ENCODE peak calls at places on chromosomes 4 and X, in nine cellular contexts. W is anterior cingulate cortex; Z is activated T-cell treated with anti-CD3 and anti-CD28 coated beads, Interleukin-2, amount 50 U/mL, for 72 hours; T is mesenteric fat pad; H is sciatic nerve; F is psoas muscle; D is AG09309; C is hypothalamus; G is posterior cingulate gyrus. M is an unnamed sample.

GRCh38 chr4:137651128-137651527 is 118.8 kb upstream of the PCDH18 start:
- DNase-seq in F (no peak), C (no peak), T (no peak), Z (no peak), D (no peak), G (no peak), W (no peak), H (no peak), M (no peak)

GRCh38 chr4:34108456-34108855 is 2135.9 kb downstream of the ARAP2 start:
- DNase-seq in W (no peak), G (no peak), F (no peak), Z (no peak), C (no peak), H (no peak), D (peak), T (no peak), M (no peak)

GRCh38 chr4:163251204-163251603 is 81.2 kb downstream of the NPY1R start:
- DNase-seq in T (no peak), F (no peak), C (no peak), Z (no peak), H (no peak), G (no peak), D (no peak), W (no peak), M (no peak)

GRCh38 chr4:16727218-16727617 is 171.2 kb downstream of the LDB2 start:
- DNase-seq in G (no peak), T (no peak), F (no peak), C (no peak), H (no peak), D (no peak), W (no peak), Z (no peak), M (no peak)

GRCh38 chr4:119027815-119028214 is 107.8 kb upstream of the MYOZ2 start:
- DNase-seq in F (no peak), T (no peak), W (no peak), H (no peak), Z (no peak), D (no peak), G (no peak), C (no peak), M (no peak)

GRCh38 chr4:112330921-112331320 is 33.8 kb downstream of the ALPK1 start:
- DNase-seq in Z (no peak), H (no peak), T (no peak), G (no peak), F (no peak), W (no peak), D (no peak), C (no peak), M (no peak)

GRCh38 chr4:151227731-151228130 is 49.2 kb upstream of the PRSS48 start:
- DNase-seq in H (peak), Z (no peak), W (no peak), F (peak), T (no peak), G (peak), C (no peak), D (peak), M (peak)

GRCh38 chr4:127203561-127204260 is 429.0 kb upstream of the INTU start:
- DNase-seq in D (peak), C (no peak), T (no peak), H (no peak), Z (no peak), W (no peak), F (no peak), G (no peak), M (no peak)

GRCh38 chr4:122700178-122700725 is 32.3 kb upstream of the BBS12 start:
- DNase-seq in G (no peak), H (no peak), D (no peak), W (no peak), T (no peak), C (no peak), F (no peak), Z (no peak), M (no peak)

GRCh38 chrX:83446355-83446754 is 61.7 kb upstream of the POU3F4 start:
- DNase-seq in D (no peak), H (no peak), Z (no peak), T (no peak), C (no peak), W (no peak), G (no peak), F (no peak), M (no peak)

GRCh38 chrX:105645667-105646354 is 176.5 kb upstream of the NRK start:
- DNase-seq in D (no peak), T (no peak), W (no peak), C (no peak), Z (no peak), H (no peak), F (no peak), G (no peak), M (no peak)

GRCh38 chr4:124937993-124938392 is 225.5 kb upstream of the ANKRD50 start:
- DNase-seq in C (no peak), W (no peak), Z (no peak), T (no peak), H (no peak), G (no peak), D (no peak), F (no peak), M (no peak)

GRCh38 chr4:13654158-13654797 is 26.8 kb upstream of the BOD1L1 start:
- DNase-seq in G (peak), D (no peak), W (peak), F (peak), Z (peak), C (peak), H (peak), T (peak), M (peak)

GRCh38 chr4:28744066-28744465 is 1883.4 kb downstream of the STIM2 start:
- DNase-seq in D (no peak), T (no peak), W (no peak), H (no peak), C (no peak), G (no peak), F (no peak), Z (no peak), M (no peak)

GRCh38 chrX:123731987-123732678 is 719 bp downstream of the THOC2 start:
- DNase-seq in C (no peak), D (no peak), W (peak), T (no peak), F (no peak), H (no peak), Z (peak), G (no peak), M (no peak)

GRCh38 chr4:114905017-114905416 is 208.4 kb downstream of the NDST4 start:
- DNase-seq in T (no peak), D (no peak), C (no peak), Z (no peak), H (no peak), F (no peak), W (no peak), G (no peak), M (no peak)